ENCODE peak calls at places on chromosome X, in nine cellular contexts. C, M, B, E, J, A, L, Y and Q are unnamed samples.

GRCh38 chrX:34218063-34218462 is 85.9 kb upstream of the FAM47A start:
- DNase-seq in M (no peak), Y (no peak), L (no peak), E (no peak), J (no peak), A (no peak), C (no peak), B (no peak), Q (no peak)

GRCh38 chrX:47366051-47366722 is 4.2 kb upstream of the ZNF157 start:
- DNase-seq in J (peak; percentile 70), L (peak; percentile 17), M (peak; percentile 82), B (no peak), C (no peak), Y (peak; percentile 50), A (peak; percentile 78), E (peak; percentile 47), Q (peak; percentile 88)

GRCh38 chrX:146243071-146243470 is 425.4 kb downstream of the SLITRK2 start:
- DNase-seq in L (no peak), J (no peak), M (no peak), A (no peak), B (no peak), E (no peak), C (no peak), Y (no peak), Q (no peak)

GRCh38 chrX:132401935-132402334 is 86.9 kb downstream of the MBNL3 start:
- DNase-seq in A (no peak), E (no peak), Y (no peak), B (no peak), M (no peak), L (no peak), C (no peak), J (no peak), Q (no peak)

GRCh38 chrX:2707334-2707760 is 16.3 kb downstream of the CD99 start:
- DNase-seq in C (peak; percentile 67), B (peak; percentile 64), Y (peak; percentile 57), E (peak; percentile 28), A (peak; percentile 76), M (peak; percentile 72), L (peak; percentile 50), J (peak; percentile 67), Q (peak; percentile 87)

GRCh38 chrX:150942958-150943594 is 40.1 kb upstream of the HMGB3 start:
- DNase-seq in A (no peak), B (no peak), L (no peak), E (no peak), M (no peak), Y (peak; percentile 33), J (no peak), C (no peak), Q (peak; percentile 58)

GRCh38 chrX:77160301-77160700 is 286.9 kb upstream of the FGF16 start:
- DNase-seq in L (no peak), A (no peak), Y (no peak), E (no peak), B (no peak), C (no peak), J (no peak), M (peak; percentile 49), Q (peak; percentile 66)

GRCh38 chrX:119784747-119785446 is 6.5 kb downstream of the RPL39 start:
- DNase-seq in Y (peak; percentile 49), E (peak; percentile 44), L (peak; percentile 38), B (no peak), A (no peak), C (no peak), J (peak; percentile 47), M (peak; percentile 47), Q (peak; percentile 77)

GRCh38 chrX:109485470-109486340 is 3.8 kb upstream of the GUCY2F start:
- DNase-seq in C (peak; percentile 51), A (peak; percentile 75), B (peak; percentile 49), J (peak; percentile 38), L (peak; percentile 64), M (peak; percentile 64), E (peak; percentile 72), Y (peak; percentile 63), Q (peak; percentile 83)

GRCh38 chrX:150482537-150483217 is 85.7 kb upstream of the MTM1 start:
- DNase-seq in B (peak; percentile 51), L (peak; percentile 67), A (no peak), E (no peak), Y (no peak), J (no peak), C (no peak), M (no peak), Q (no peak)

GRCh38 chrX:117969782-117970181 is 146.8 kb downstream of the KLHL13 start:
- DNase-seq in L (no peak), M (no peak), A (no peak), J (no peak), C (no peak), B (no peak), E (no peak), Y (no peak), Q (no peak)

GRCh38 chrX:50747471-50747900 is 66.5 kb downstream of the SHROOM4 start:
- DNase-seq in C (no peak), A (no peak), J (peak; percentile 10), M (peak; percentile 49), Y (no peak), B (no peak), E (no peak), L (peak; percentile 15), Q (no peak)

GRCh38 chrX:150036181-150036580 is 97.9 kb upstream of the EOLA2 start:
- DNase-seq in M (no peak), E (no peak), Y (peak; percentile 8), B (no peak), C (no peak), J (peak; percentile 4), L (no peak), A (no peak), Q (no peak)

GRCh38 chrX:108070891-108071290 is 20.5 kb downstream of the PSMD10 start:
- DNase-seq in M (no peak), B (no peak), C (no peak), Y (no peak), L (no peak), E (no peak), A (no peak), J (no peak), Q (no peak)

GRCh38 chrX:19760841-19761512 is 126.4 kb downstream of the SH3KBP1 start:
- DNase-seq in L (no peak), C (no peak), B (no peak), M (peak; percentile 10), J (no peak), A (no peak), Y (no peak), E (no peak), Q (no peak)

GRCh38 chrX:17860179-17860780 is 818 bp downstream of the RAI2 start:
- DNase-seq in B (no peak), Y (no peak), A (peak; percentile 70), J (peak; percentile 54), L (no peak), M (peak; percentile 37), E (no peak), C (no peak), Q (no peak)

GRCh38 chrX:17859609-17860178 is 1.4 kb downstream of the RAI2 start:
- DNase-seq in E (peak; percentile 38), Y (peak; percentile 15), M (peak; percentile 11), L (no peak), B (no peak), A (no peak), J (peak; percentile 40), C (peak; percentile 54), Q (no peak)

GRCh38 chrX:17861496-17862011 is 456 bp upstream of the RAI2 start:
- DNase-seq in Y (no peak), E (no peak), B (no peak), L (no peak), J (no peak), M (peak; percentile 27), C (no peak), A (no peak), Q (no peak)

GRCh38 chrX:17860811-17861495 is at the start of gene RAI2:
- DNase-seq in E (peak; percentile 59), L (no peak), B (no peak), A (peak; percentile 72), J (peak; percentile 75), C (peak; percentile 60), Y (peak; percentile 22), M (peak; percentile 48), Q (no peak)
- TF ChIP-seq POLR2AphosphoS5 in E (peak; percentile 53), L (no peak), B (no peak), A (peak; percentile 61), J (no peak), C (no peak), Y (peak; percentile 49), M (no peak), Q (no peak)

DNA sequence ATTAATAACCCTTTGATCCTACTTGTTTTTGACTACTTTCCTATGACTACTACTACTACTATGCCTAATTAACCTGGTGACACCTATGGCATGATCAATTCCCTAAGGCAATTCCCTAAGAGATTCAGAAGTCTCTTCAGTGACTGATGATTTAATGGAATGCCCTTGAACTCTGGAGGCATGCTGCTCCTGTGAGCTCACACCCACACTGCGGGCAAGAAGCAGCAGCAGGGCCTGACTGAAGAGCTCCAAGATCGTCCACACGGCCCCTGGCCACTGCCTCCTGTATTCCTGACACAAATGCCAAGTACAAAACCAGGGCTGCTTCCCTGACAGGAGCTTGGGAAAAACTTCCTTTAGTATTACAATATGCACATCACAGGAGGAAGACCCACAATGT is 74.2 kb upstream of the STS start:
- DNase-seq in L (no peak), M (no peak), J (no peak), C (no peak), Y (no peak), E (no peak), A (no peak), B (no peak), Q (no peak)
- H3K4me1 ChIP-seq in L (no peaks in the 10 kb centered on the region), M (no peaks in the 10 kb centered on the region), J (peaks cover 12% of the 10 kb centered on the region), C (no peaks in the 10 kb centered on the region), Y (no peaks in the 10 kb centered on the region), E (peaks cover 33% of the 10 kb centered on the region), A (no peaks in the 10 kb centered on the region), B (no peaks in the 10 kb centered on the region), Q (no peaks in the 10 kb centered on the region)

GRCh38 chrX:45329217-45329616 is 128.5 kb upstream of the DIPK2B start:
- DNase-seq in C (no peak), M (no peak), Y (no peak), B (peak; percentile 12), J (no peak), A (no peak), L (no peak), E (no peak), Q (no peak)

GRCh38 chrX:45322382-45322781 is 121.7 kb upstream of the DIPK2B start:
- DNase-seq in M (peak; percentile 61), E (peak; percentile 44), C (no peak), L (peak; percentile 56), Y (peak; percentile 34), J (no peak), A (peak; percentile 64), B (peak; percentile 51), Q (no peak)

GRCh38 chrX:45322820-45323219 is 122.1 kb upstream of the DIPK2B start:
- DNase-seq in E (no peak), A (no peak), L (peak; percentile 27), B (no peak), M (peak; percentile 0), C (no peak), Y (no peak), J (no peak), Q (no peak)

GRCh38 chrX:45323387-45323786 is 122.7 kb upstream of the DIPK2B start:
- DNase-seq in A (no peak), L (no peak), C (no peak), B (no peak), J (no peak), E (no peak), Y (no peak), M (no peak), Q (no peak)

GRCh38 chrX:45324941-45325340 is 124.3 kb upstream of the DIPK2B start:
- DNase-seq in A (no peak), E (no peak), Y (no peak), L (no peak), M (no peak), B (no peak), J (no peak), C (no peak), Q (no peak)
- TF ChIP-seq POLR2AphosphoS5 in A (no peak), E (no peak), Y (no peak), L (no peak), M (no peak), B (no peak), J (no peak), C (no peak), Q (no peak)

GRCh38 chrX:103440621-103441020 is 64.3 kb downstream of the BEX3 start:
- DNase-seq in C (no peak), J (no peak), M (peak; percentile 36), Y (no peak), E (no peak), L (no peak), A (no peak), B (no peak), Q (no peak)
- H3K4me1 ChIP-seq in C (no peaks in the 10 kb centered on the region), J (no peaks in the 10 kb centered on the region), M (peaks cover 20% of the 10 kb centered on the region), Y (no peaks in the 10 kb centered on the region), E (no peaks in the 10 kb centered on the region), L (no peaks in the 10 kb centered on the region), A (no peaks in the 10 kb centered on the region), B (no peaks in the 10 kb centered on the region), Q (no peaks in the 10 kb centered on the region)